ENCODE peak calls at places on chromosomes 6 and 20, in seven cellular contexts. R is H54, I is heart left ventricle, Y is body of pancreas, Q is prostate gland, Z is IMR-90, T is endothelial cell of umbilical vein. C is an unnamed sample.

GRCh38 chr6:40456390-40457013 is 130.7 kb downstream of the LRFN2 start:
- DNase-seq in Z (no peak), Y (peak), Q (no peak), I (no peak), R (no peak), T (no peak), C (no peak)

GRCh38 chr20:6034134-6034969 is 19.5 kb downstream of the LRRN4 start:
- DNase-seq in Y (no peak), T (peak), Z (no peak), I (no peak), Q (no peak), R (no peak), C (no peak)

GRCh38 chr6:40723967-40724366 is 136.8 kb upstream of the LRFN2 start:
- DNase-seq in R (peak), Z (no peak), Q (no peak), Y (no peak), I (no peak), T (no peak), C (no peak)

GRCh38 chr20:31835977-31836852 is 9.2 kb downstream of the FOXS1 start:
- DNase-seq in Y (peak), Z (peak), Q (no peak), R (peak), T (peak), I (peak), C (peak)

GRCh38 chr6:80174931-80175572 is 68.6 kb downstream of the BCKDHB start:
- DNase-seq in T (no peak), I (no peak), Y (no peak), R (no peak), Q (no peak), Z (peak), C (no peak)

GRCh38 chr6:148628251-148628650 is 118.6 kb upstream of the UST start:
- DNase-seq in Q (no peak), T (no peak), Y (no peak), Z (no peak), R (no peak), I (no peak), C (no peak)

GRCh38 chr6:4687989-4688947 is 87.9 kb upstream of the CDYL start:
- DNase-seq in R (peak), T (peak), Y (no peak), Q (no peak), Z (peak), I (no peak), C (peak)

GRCh38 chr6:31308050-31308844 is 36.4 kb upstream of the HLA-C start:
- DNase-seq in Z (no peak), I (peak), R (no peak), Y (peak), T (no peak), Q (peak), C (no peak)

GRCh38 chr6:96816182-96816888 is 20.9 kb downstream of the GPR63 start:
- DNase-seq in Z (peak), R (no peak), Y (no peak), I (no peak), T (no peak), Q (no peak), C (no peak)

GRCh38 chr6:42099340-42100028 is 42.9 kb downstream of the C6orf132 start:
- DNase-seq in R (peak), Q (peak), Y (peak), T (no peak), Z (peak), I (no peak), C (no peak)

GRCh38 chr20:2230671-2231488 is 64.9 kb upstream of the TGM3 start:
- DNase-seq in I (no peak), Z (no peak), Q (no peak), T (no peak), Y (no peak), R (no peak), C (no peak)

GRCh38 chr6:10837692-10837996 is 695 bp downstream of the MAK start:
- DNase-seq in Y (peak), Z (no peak), R (peak), Q (peak), T (no peak), I (no peak), C (no peak)

GRCh38 chr6:157225575-157225995 is 97.7 kb downstream of the TMEM242 start:
- DNase-seq in Q (no peak), Y (no peak), T (no peak), R (no peak), Z (no peak), I (peak), C (no peak)

GRCh38 chr20:407097-407952 is 774 bp upstream of the RBCK1 start:
- DNase-seq in T (peak), Q (peak), R (peak), I (peak), Z (peak), Y (peak), C (peak)

GRCh38 chr6:46526607-46527006 is 35.4 kb upstream of the RCAN2 start:
- DNase-seq in Z (no peak), I (no peak), Q (no peak), T (no peak), Y (no peak), R (no peak), C (no peak)

GRCh38 chr20:3909952-3910366 is 20.8 kb downstream of the PANK2 start:
- DNase-seq in T (no peak), Y (no peak), I (no peak), R (no peak), Q (no peak), Z (no peak), C (no peak)

GRCh38 chr20:63344616-63345327 is 16.4 kb downstream of the CHRNA4 start:
- DNase-seq in R (no peak), Q (no peak), Y (no peak), I (peak), Z (no peak), T (no peak), C (no peak)

GRCh38 chr6:33410711-33411631 is at the start of gene PHF1:
- DNase-seq in Y (peak), R (no peak), T (peak), I (peak), Z (peak), Q (peak), C (no peak)

GRCh38 chr6:33926451-33926850 is 122.6 kb upstream of the MLN start:
- DNase-seq in R (peak), Q (no peak), Y (no peak), I (no peak), Z (no peak), T (peak), C (no peak)

GRCh38 chr6:136921936-136922679 is at the start of gene SLC35D3:
- DNase-seq in T (peak), Y (peak), Z (no peak), I (no peak), R (no peak), Q (no peak), C (no peak)

GRCh38 chr6:138287144-138287955 is 69.1 kb upstream of the PBOV1 start:
- DNase-seq in T (peak), Q (peak), Y (peak), I (no peak), Z (no peak), R (no peak), C (no peak)

GRCh38 chr6:25832670-25833069 is 818 bp upstream of the SLC17A1 start:
- DNase-seq in I (no peak), Z (no peak), Y (no peak), R (no peak), Q (no peak), T (no peak), C (no peak)

GRCh38 chr6:52576392-52577021 is 353 bp downstream of the TRAM2 start:
- DNase-seq in Q (no peak), T (peak), Z (peak), I (peak), R (peak), Y (no peak), C (peak)

GRCh38 chr6:122657601-122658000 is 47.4 kb downstream of the PKIB start:
- DNase-seq in Y (no peak), Z (peak), I (no peak), T (no peak), R (no peak), Q (no peak), C (no peak)

GRCh38 chr6:41191569-41191968 is 9.4 kb downstream of the TREML2 start:
- DNase-seq in Q (no peak), T (peak), I (peak), Y (no peak), Z (no peak), R (no peak), C (no peak)

GRCh38 chr6:62367601-62368000 is 81.6 kb upstream of the KHDRBS2 start:
- DNase-seq in R (no peak), Z (no peak), Q (no peak), Y (no peak), I (no peak), T (no peak), C (no peak)

GRCh38 chr20:46809961-46810360 is 84.7 kb upstream of the EYA2 start:
- DNase-seq in Z (no peak), T (no peak), R (no peak), Q (no peak), Y (no peak), I (no peak), C (no peak)

GRCh38 chr20:59207742-59208357 is 44.2 kb downstream of the ZNF831 start:
- DNase-seq in R (peak), Z (no peak), Y (peak), I (peak), T (peak), Q (no peak), C (no peak)

GRCh38 chr6:30769088-30769852 is 24.9 kb upstream of the IER3 start:
- DNase-seq in Z (peak), I (peak), Y (no peak), T (peak), R (peak), Q (peak), C (no peak)

DNA sequence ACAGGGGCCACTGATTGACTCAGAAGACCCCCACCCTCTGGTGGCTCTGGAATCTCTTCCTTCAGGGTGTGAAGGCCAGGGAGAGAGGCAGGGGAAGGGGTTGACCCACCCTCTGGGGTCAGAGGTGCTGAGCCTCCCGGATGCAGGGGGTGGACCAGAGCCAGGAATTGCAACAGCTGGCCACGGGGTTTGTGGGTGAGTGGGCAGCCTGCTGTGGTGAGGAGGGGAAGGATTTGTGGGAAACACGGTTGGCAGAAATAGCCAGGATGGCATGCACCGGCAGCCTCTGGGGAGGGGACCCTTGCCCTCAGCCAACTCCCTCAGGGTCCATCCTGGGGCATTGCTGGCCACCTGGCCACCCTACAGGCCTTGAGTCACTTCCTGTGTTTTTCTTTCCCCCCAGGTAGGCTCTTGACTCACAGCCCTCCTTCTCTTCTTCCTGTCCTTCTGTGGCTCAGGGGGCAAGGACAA is 92.8 kb downstream of the MRPL14 start:
- DNase-seq in I (no peak), T (no peak), Q (no peak), R (peak), Y (no peak), Z (no peak), C (no peak)
- TF ChIP-seq POLR2A in I (no peak), T (no peak), Q (no peak), R (no peak), Y (no peak), Z (no peak), C (no peak)

DNA sequence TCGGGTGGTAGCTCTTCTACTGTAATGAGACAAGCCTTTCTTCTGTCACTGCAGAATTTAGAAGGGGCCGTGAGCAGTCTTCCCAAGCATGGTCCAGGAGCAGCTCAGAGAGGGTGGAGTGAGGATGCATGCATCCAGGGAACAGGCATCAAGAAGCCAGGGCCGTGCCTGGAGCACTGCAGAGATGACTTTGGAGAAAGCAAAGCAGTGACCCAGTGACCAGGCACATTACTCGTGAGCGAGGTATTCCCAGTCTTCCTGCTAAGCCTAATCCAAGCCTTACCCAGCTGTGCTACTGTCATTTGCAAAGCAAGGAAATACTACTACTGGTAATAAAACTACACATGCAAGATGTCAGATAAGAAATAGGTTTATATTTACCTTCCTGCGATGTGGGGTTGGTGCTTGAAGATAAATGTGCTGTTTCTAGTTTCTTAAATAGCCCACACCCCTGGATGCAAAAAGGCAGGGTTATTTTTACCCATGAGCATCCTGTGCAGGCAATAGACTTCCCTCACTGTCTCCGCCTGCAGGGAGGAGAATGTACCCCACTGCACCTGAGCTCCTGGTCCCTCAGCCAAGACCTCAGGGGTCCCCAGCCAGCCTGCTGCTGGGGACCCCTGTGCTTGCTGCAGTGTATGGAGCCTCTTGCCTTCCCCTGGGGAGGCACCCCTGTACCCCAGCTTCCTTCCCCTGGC is 62.9 kb downstream of the SSR1 start:
- DNase-seq in T (no peak), Q (no peak), I (no peak), R (peak), Z (peak), Y (no peak), C (no peak)
- TF ChIP-seq POLR2A in T (no peak), Q (no peak), I (no peak), R (no peak), Z (no peak), Y (no peak), C (no peak)

GRCh38 chr20:58018590-58018989 is 209.9 kb downstream of the ANKRD60 start:
- DNase-seq in Y (no peak), I (no peak), T (no peak), R (no peak), Z (no peak), Q (no peak), C (no peak)

GRCh38 chr20:58017970-58018530 is 210.4 kb downstream of the ANKRD60 start:
- DNase-seq in Q (no peak), R (no peak), Z (no peak), T (no peak), I (no peak), Y (no peak), C (no peak)

GRCh38 chr20:58019027-58019849 is 209.2 kb downstream of the ANKRD60 start:
- DNase-seq in Y (no peak), T (no peak), R (peak), I (no peak), Z (peak), Q (no peak), C (no peak)

GRCh38 chr20:58016779-58017178 is 211.7 kb downstream of the ANKRD60 start:
- DNase-seq in I (no peak), Z (no peak), Q (no peak), T (no peak), R (no peak), Y (no peak), C (no peak)

GRCh38 chr20:58017237-58017969 is 211.1 kb downstream of the ANKRD60 start:
- DNase-seq in Q (peak), Z (peak), I (no peak), T (no peak), Y (peak), R (peak), C (peak)
- TF ChIP-seq POLR2A in Q (no peak), Z (no peak), I (no peak), T (no peak), Y (peak), R (no peak), C (no peak)

GRCh38 chr6:142927904-142928303 is 17.1 kb downstream of the HIVEP2 start:
- DNase-seq in Z (peak), Y (no peak), Q (no peak), T (no peak), I (no peak), R (no peak), C (no peak)

GRCh38 chr6:142926177-142926493 is 18.8 kb downstream of the HIVEP2 start:
- DNase-seq in Z (no peak), Q (no peak), T (peak), R (no peak), I (no peak), Y (no peak), C (no peak)

GRCh38 chr6:142925575-142926110 is 19.3 kb downstream of the HIVEP2 start:
- DNase-seq in Z (peak), R (no peak), Y (no peak), I (no peak), Q (no peak), T (peak), C (no peak)

GRCh38 chr6:142927274-142927586 is 17.7 kb downstream of the HIVEP2 start:
- DNase-seq in R (no peak), I (no peak), Z (no peak), Y (no peak), Q (no peak), T (peak), C (no peak)

DNA sequence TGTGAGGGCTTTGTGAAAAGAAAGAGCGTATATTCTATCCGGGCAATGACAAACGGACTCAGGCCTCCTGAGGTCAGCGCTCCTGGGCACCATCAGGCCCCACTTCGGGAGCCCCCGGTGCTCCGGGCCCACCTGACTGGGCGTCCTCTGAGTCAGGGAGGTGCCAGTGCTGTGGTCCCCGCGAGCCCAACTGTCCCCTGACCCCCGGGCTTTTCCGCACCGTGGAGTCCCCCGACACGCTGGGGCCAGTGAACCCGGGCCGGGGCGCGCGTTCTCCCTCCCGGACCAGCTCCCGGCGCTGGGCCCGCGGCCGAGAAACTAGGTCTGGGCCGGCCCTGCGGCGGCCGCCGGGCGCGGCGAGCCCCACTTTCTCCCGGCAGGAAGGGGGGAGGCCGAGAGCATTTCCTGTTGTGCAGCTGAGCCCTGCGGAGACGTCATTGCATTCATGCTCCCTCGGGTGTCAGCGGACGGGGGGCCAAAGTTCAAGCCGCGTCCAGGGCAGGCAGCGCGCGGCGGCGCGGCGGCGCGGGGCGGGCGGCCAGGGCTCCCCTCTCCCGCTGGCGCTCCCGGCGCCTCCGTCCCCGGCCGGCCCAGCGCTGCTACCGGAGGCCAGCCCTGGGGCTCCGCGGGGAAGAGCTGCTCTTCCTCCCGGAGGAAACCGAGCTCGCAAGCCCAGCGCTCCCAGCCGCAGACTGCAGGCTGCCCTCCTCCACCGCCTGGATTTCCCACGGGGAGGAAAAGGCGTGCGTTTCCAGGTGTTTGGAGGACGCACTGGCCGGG is 18.3 kb downstream of the HIVEP2 start:
- DNase-seq in Q (peak), Y (peak), R (peak), T (peak), Z (peak), I (peak), C (peak)
- TF ChIP-seq POLR2A in Q (peak), Y (peak), R (peak), T (peak), Z (peak), I (no peak), C (peak)

DNA sequence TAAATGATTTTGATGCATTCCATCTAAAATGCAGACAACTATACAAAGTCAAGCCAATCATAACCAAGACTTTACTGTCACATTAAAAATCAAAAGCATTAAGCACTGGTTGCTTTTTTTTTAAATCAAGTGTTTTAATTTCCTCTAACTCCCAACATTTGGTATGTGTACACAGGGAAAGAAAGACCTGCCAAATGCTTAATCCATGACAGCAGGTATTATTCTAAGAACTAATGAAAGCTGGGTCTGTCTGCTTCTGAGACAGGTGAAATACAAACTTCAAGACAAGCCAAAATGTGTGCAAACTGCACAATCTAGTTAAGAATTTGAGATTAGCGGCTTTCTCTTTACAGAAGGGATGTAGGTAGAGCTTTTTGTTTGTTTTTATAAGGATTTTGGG is 126.1 kb downstream of the GMDS start:
- DNase-seq in Y (no peak), R (no peak), I (no peak), Q (no peak), T (no peak), Z (no peak), C (no peak)
- TF ChIP-seq POLR2A in Y (no peak), R (no peak), I (no peak), Q (no peak), T (no peak), Z (no peak), C (no peak)

GRCh38 chr6:17599885-17600526 is at the start of gene FAM8A1:
- DNase-seq in Y (peak), T (peak), Z (peak), R (peak), I (peak), Q (peak), C (peak)
- TF ChIP-seq POLR2A in Y (peak), T (peak), Z (no peak), R (peak), I (no peak), Q (peak), C (peak)

GRCh38 chr20:33687370-33687915 is 1.3 kb upstream of the E2F1 start:
- DNase-seq in Q (no peak), Z (no peak), R (no peak), T (peak), I (no peak), Y (no peak), C (no peak)

GRCh38 chr20:33686008-33686983 is at the start of gene E2F1:
- DNase-seq in Q (peak), Y (peak), R (peak), Z (peak), I (peak), T (peak), C (peak)

GRCh38 chr20:33684533-33685327 is 1.5 kb downstream of the E2F1 start:
- DNase-seq in T (peak), Y (no peak), I (no peak), Z (no peak), R (no peak), Q (no peak), C (no peak)

GRCh38 chr20:33686984-33687366 is 790 bp upstream of the E2F1 start:
- DNase-seq in I (no peak), Y (no peak), R (no peak), Q (no peak), T (no peak), Z (no peak), C (no peak)

GRCh38 chr20:33685328-33686007 is 717 bp downstream of the E2F1 start:
- DNase-seq in I (no peak), T (peak), R (no peak), Y (no peak), Q (no peak), Z (no peak), C (no peak)
- TF ChIP-seq POLR2A in I (no peak), T (no peak), R (peak), Y (no peak), Q (no peak), Z (no peak), C (no peak)